ENCODE peak calls at places on chromosomes 2 and 18, in four cellular contexts. C is Peyer's patch, I is neural progenitor cell, Z is WTC11. T is an unnamed sample.

GRCh38 chr2:162490052-162490717 is 146.3 kb downstream of the GCA start:
- DNase-seq in I (no peak), Z (no peak), C (no peak), T (no peak)

GRCh38 chr2:106140913-106141312 is 53.2 kb downstream of the UXS1 start:
- DNase-seq in I (no peak), C (no peak), Z (no peak), T (no peak)

GRCh38 chr2:190891913-190892312 is 11.3 kb downstream of the GLS start:
- DNase-seq in Z (no peak), C (no peak), I (no peak), T (no peak)

GRCh38 chr2:222196159-222196558 is 102.6 kb downstream of the PAX3 start:
- DNase-seq in C (no peak), Z (no peak), I (no peak), T (no peak)

GRCh38 chr2:164589522-164589921 is 31.8 kb downstream of the GRB14 start:
- DNase-seq in Z (no peak), I (no peak), C (no peak), T (no peak)

GRCh38 chr2:45345331-45346305 is 265.4 kb downstream of the SRBD1 start:
- DNase-seq in C (no peak), I (no peak), Z (no peak), T (no peak)

GRCh38 chr18:56678836-56679565 is 27.8 kb downstream of the WDR7 start:
- DNase-seq in C (no peak), I (no peak), Z (no peak), T (no peak)

GRCh38 chr2:219175928-219176817 is 552 bp downstream of the CNPPD1 start:
- DNase-seq in C (peak), Z (peak), I (peak), T (no peak)

GRCh38 chr2:172672999-172673726 is 62.5 kb upstream of the RAPGEF4 start:
- DNase-seq in I (no peak), Z (no peak), C (peak), T (no peak)

GRCh38 chr18:78986018-78986481 is 6.4 kb downstream of the SALL3 start:
- DNase-seq in Z (peak), I (peak), C (no peak), T (peak)

GRCh38 chr2:197191177-197191947 is 119.2 kb downstream of the ANKRD44 start:
- DNase-seq in C (no peak), I (peak), Z (no peak), T (no peak)

GRCh38 chr2:205017381-205017780 is 472.1 kb downstream of the PARD3B start:
- DNase-seq in I (no peak), C (no peak), Z (no peak), T (no peak)

GRCh38 chr2:56082665-56083064 is 101.1 kb upstream of the CCDC85A start:
- DNase-seq in C (no peak), I (no peak), Z (no peak), T (no peak)

DNA sequence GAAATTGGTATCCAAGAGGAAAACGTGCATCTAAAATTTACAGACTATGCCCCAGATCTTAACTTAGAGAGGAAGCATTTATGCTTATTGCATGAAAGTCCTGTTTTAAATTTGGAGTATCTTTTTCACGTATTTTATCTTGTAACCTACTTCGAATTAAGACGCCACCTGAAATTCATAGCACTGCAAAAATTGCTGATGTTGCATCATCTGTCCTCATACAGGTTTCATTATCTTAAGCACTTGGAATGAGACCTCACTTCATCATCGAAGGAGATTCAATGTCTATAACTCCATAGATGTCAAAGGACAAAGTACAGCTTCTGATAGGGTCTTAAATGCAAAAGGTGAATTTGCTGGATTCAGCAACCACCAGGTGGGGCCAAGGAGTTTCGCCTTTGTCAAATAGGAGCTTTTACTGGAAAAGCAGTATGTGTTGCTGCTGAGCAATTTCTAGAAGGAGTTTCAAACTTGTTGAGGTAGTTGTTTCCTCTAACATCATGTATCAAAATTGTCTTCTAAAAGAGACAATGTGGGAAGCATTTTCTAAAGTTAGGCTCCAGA is 106.4 kb upstream of the CCDC85A start:
- DNase-seq in C (no peak), I (peak), Z (peak), T (peak)
- TF ChIP-seq CTCF in C (peak), I (peak), Z (peak), T (peak)

GRCh38 chr18:43393174-43393573 is 115.9 kb upstream of the SYT4 start:
- DNase-seq in I (no peak), C (no peak), Z (no peak), T (no peak)

GRCh38 chr18:43398601-43399000 is 121.3 kb upstream of the SYT4 start:
- DNase-seq in C (no peak), Z (no peak), I (no peak), T (no peak)

GRCh38 chr18:43392168-43392567 is 114.9 kb upstream of the SYT4 start:
- DNase-seq in I (no peak), C (no peak), Z (no peak), T (no peak)

DNA sequence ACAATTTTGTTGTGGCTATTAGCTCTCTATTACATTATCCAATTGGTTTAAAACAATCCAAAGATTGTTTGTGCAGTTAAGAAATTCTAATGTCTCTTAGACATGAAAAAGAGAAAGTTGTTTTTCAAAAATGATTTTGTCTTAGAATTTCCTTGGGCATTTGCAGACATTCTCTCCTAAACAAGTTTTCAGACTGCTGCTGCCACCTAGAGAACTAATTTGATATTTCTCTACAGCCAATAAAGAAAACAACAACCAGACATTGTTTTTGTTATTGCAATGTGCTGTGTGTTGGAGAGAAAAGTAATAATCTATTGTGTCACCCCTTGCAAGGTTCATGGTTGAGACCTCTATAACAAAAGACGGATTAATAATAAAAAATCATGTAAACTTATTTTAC is 119.0 kb upstream of the SYT4 start:
- DNase-seq in I (peak), C (no peak), Z (no peak), T (no peak)
- TF ChIP-seq CTCF in I (peak), C (no peak), Z (no peak), T (peak)

DNA sequence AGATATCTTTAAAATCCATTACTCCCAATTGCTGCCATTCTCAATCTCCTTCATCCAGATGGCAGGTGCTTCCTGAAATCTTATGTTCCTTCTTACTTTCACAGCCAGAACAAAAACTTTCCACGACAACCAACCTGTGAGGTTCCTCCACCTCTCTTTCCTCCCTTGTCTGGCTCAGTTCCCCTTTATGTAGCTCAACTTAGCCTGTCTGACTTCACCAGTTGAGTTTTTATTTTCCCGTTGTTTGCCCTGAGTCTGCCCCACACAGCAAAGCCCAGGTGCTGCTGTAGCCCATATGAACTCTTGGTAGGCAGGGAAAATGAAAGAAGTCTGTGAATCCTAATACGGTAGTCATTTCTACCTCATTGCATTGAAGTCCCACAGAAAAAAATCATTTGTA is 112.5 kb downstream of the MREG start:
- DNase-seq in C (no peak), I (no peak), Z (no peak), T (no peak)
- TF ChIP-seq CTCF in C (no peak), I (no peak), Z (no peak), T (no peak)

DNA sequence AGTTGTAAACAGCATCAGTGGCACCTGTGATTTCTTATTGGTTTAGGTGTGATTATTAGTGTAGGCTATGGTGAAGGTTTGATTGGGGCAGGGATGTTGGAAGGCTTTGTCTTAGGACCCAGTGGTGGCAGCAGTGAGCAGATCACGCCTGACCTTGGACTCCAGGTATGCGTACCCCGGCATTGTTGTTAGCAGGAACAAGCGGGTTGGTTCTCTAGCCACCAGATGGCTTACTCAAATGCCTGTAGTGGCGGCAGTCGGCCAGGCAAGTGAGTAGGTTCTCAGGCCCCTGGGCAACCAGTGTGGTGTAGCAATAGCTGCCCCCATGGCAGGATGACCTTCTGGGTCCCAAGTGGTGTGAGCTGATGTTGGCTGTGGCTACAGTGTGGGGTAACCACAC is 558.3 kb downstream of the KCNJ3 start:
- DNase-seq in I (peak), C (no peak), Z (peak), T (no peak)
- TF ChIP-seq CTCF in I (no peak), C (no peak), Z (no peak), T (no peak)

GRCh38 chr2:46601328-46601963 is 122.1 kb downstream of the TMEM247 start:
- DNase-seq in I (no peak), Z (no peak), C (no peak), T (no peak)
- TF ChIP-seq CTCF in I (peak), Z (no peak), C (peak), T (peak)

DNA sequence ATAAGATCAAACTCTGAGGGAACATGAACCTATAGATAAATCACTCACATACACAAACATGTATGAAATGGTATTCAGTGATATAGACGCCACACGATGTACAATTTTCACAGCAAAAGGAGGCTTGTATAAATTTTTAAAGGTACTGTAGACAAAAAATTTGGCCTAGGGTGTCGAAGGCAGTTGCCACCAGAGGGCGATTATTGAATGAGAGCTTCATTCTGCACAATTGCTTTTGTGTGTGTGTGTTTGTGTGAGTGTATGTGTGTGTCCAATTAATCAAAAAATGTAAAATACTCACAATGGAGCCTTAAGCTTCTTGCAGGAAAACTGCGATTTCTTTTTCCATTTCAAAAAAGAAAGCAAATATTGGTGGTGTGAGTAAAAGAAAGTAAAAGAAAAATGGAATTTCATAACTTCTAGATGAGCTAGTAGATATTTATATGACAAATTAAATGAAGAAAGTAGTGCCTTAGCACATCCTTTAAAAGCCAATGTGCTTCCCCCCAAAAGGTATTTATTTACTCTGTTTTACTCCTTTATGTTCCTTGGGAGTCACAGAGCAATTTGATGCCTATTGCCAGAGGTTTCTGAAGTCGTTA is 800.1 kb downstream of the SATB2 start:
- DNase-seq in C (no peak), I (peak), Z (peak), T (peak)
- TF ChIP-seq CTCF in C (peak), I (peak), Z (peak), T (peak)

T was measured in nephron progenitor cell.